ENCODE peak calls at places on chromosomes 13 and 19, in ten cellular contexts. K, I, B, X, W, Q, C, P, S and G are unnamed samples.

GRCh38 chr13:66879971-66880370 is 350.2 kb downstream of the PCDH9 start:
- DNase-seq in K (no peak), I (no peak), B (no peak), X (no peak), W (no peak), Q (no peak), C (no peak), P (no peak), S (no peak), G (no peak)

GRCh38 chr19:10818306-10819123 is 17.5 kb downstream of the TMED1 start:
- DNase-seq in K (no peak), I (no peak), B (peak), X (peak), W (no peak), Q (no peak), C (no peak), P (no peak), S (no peak), G (no peak)

GRCh38 chr19:18117692-18118378 is 20.3 kb downstream of the MAST3 start:
- DNase-seq in K (peak), I (peak), B (peak), X (peak), W (peak), Q (peak), C (peak), P (peak), S (peak), G (peak)

GRCh38 chr19:40219721-40220276 is 1.6 kb upstream of the TTC9B start:
- DNase-seq in K (no peak), I (no peak), B (peak), X (peak), W (peak), Q (no peak), C (no peak), P (no peak), S (no peak), G (no peak)

GRCh38 chr13:102251817-102252216 is 150.0 kb downstream of the FGF14 start:
- DNase-seq in K (no peak), I (no peak), B (no peak), X (no peak), W (no peak), Q (no peak), C (no peak), P (no peak), S (no peak), G (no peak)

GRCh38 chr13:48116808-48117207 is 21.9 kb upstream of the MED4 start:
- DNase-seq in K (no peak), I (no peak), B (no peak), X (no peak), W (no peak), Q (no peak), C (no peak), P (no peak), S (no peak), G (no peak)

GRCh38 chr19:30153326-30154210 is 211.5 kb downstream of the URI1 start:
- DNase-seq in K (no peak), I (no peak), B (no peak), X (no peak), W (no peak), Q (peak), C (no peak), P (no peak), S (no peak), G (no peak)

GRCh38 chr19:13100871-13101589 is 1.6 kb downstream of the LYL1 start:
- DNase-seq in K (no peak), I (no peak), B (no peak), X (no peak), W (no peak), Q (no peak), C (no peak), P (peak), S (no peak), G (no peak)

GRCh38 chr19:14021474-14021873 is 6.5 kb upstream of the RLN3 start:
- DNase-seq in K (peak), I (no peak), B (no peak), X (no peak), W (no peak), Q (no peak), C (no peak), P (no peak), S (no peak), G (no peak)

GRCh38 chr19:54160948-54161347 is 1.4 kb upstream of the LENG1 start:
- DNase-seq in K (no peak), I (no peak), B (no peak), X (no peak), W (no peak), Q (no peak), C (no peak), P (no peak), S (no peak), G (no peak)

GRCh38 chr13:30355839-30356238 is 48.5 kb upstream of the KATNAL1 start:
- DNase-seq in K (no peak), I (no peak), B (no peak), X (no peak), W (no peak), Q (no peak), C (no peak), P (no peak), S (no peak), G (no peak)

GRCh38 chr13:75263741-75264407 is 218.1 kb downstream of the TBC1D4 start:
- DNase-seq in K (no peak), I (no peak), B (peak), X (peak), W (peak), Q (no peak), C (no peak), P (no peak), S (no peak), G (no peak)

GRCh38 chr13:21033224-21033855 is 28.0 kb downstream of the LATS2 start:
- DNase-seq in K (no peak), I (no peak), B (peak), X (peak), W (peak), Q (no peak), C (no peak), P (no peak), S (no peak), G (no peak)

GRCh38 chr13:66933994-66934393 is 296.1 kb downstream of the PCDH9 start:
- DNase-seq in K (no peak), I (no peak), B (peak), X (peak), W (peak), Q (no peak), C (no peak), P (no peak), S (no peak), G (no peak)

GRCh38 chr19:2451138-2451537 is 5.6 kb downstream of the LMNB2 start:
- DNase-seq in K (no peak), I (no peak), B (no peak), X (no peak), W (no peak), Q (no peak), C (no peak), P (no peak), S (no peak), G (no peak)

GRCh38 chr13:35957174-35957867 is 173.9 kb downstream of the DCLK1 start:
- DNase-seq in K (no peak), I (no peak), B (no peak), X (no peak), W (peak), Q (no peak), C (no peak), P (no peak), S (no peak), G (no peak)

GRCh38 chr13:48501705-48502104 is 31.2 kb downstream of the RCBTB2 start:
- DNase-seq in K (no peak), I (no peak), B (no peak), X (no peak), W (peak), Q (peak), C (no peak), P (no peak), S (no peak), G (no peak)

GRCh38 chr19:34189199-34189916 is 17.1 kb downstream of the LSM14A start:
- DNase-seq in K (no peak), I (no peak), B (no peak), X (no peak), W (no peak), Q (no peak), C (no peak), P (no peak), S (no peak), G (no peak)

GRCh38 chr19:49475995-49476880 is 2.2 kb downstream of the FLT3LG start:
- DNase-seq in K (peak), I (peak), B (no peak), X (no peak), W (no peak), Q (peak), C (peak), P (peak), S (no peak), G (peak)

GRCh38 chr19:35195822-35196221 is 32.7 kb downstream of the FAM187B start:
- DNase-seq in K (no peak), I (no peak), B (peak), X (no peak), W (no peak), Q (no peak), C (no peak), P (no peak), S (no peak), G (no peak)

GRCh38 chr13:75691183-75691582 is 55.1 kb downstream of the LMO7 start:
- DNase-seq in K (no peak), I (no peak), B (no peak), X (no peak), W (peak), Q (no peak), C (no peak), P (no peak), S (no peak), G (no peak)

GRCh38 chr13:49953560-49953959 is 17.4 kb upstream of the SPRYD7 start:
- DNase-seq in K (no peak), I (no peak), B (no peak), X (no peak), W (no peak), Q (no peak), C (no peak), P (no peak), S (no peak), G (no peak)

GRCh38 chr13:33494596-33495214 is 209.2 kb upstream of the STARD13 start:
- DNase-seq in K (no peak), I (no peak), B (peak), X (peak), W (peak), Q (no peak), C (no peak), P (no peak), S (no peak), G (no peak)

GRCh38 chr19:38134538-38135149 is 89.4 kb downstream of the DPF1 start:
- DNase-seq in K (peak), I (peak), B (peak), X (peak), W (peak), Q (peak), C (peak), P (peak), S (no peak), G (peak)

GRCh38 chr13:85347251-85347650 is 452.0 kb downstream of the SLITRK6 start:
- DNase-seq in K (no peak), I (no peak), B (peak), X (peak), W (peak), Q (no peak), C (no peak), P (no peak), S (no peak), G (no peak)

GRCh38 chr13:88107486-88108044 is 436.4 kb downstream of the SLITRK5 start:
- DNase-seq in K (no peak), I (no peak), B (no peak), X (no peak), W (no peak), Q (no peak), C (no peak), P (no peak), S (no peak), G (no peak)

GRCh38 chr19:13087795-13088537 is 14.7 kb downstream of the LYL1 start:
- DNase-seq in K (no peak), I (no peak), B (no peak), X (no peak), W (no peak), Q (no peak), C (no peak), P (no peak), S (no peak), G (no peak)

GRCh38 chr19:9945319-9945966 is 9.1 kb upstream of the OLFM2 start:
- DNase-seq in K (peak), I (no peak), B (peak), X (peak), W (peak), Q (no peak), C (no peak), P (peak), S (peak), G (no peak)

GRCh38 chr19:46748325-46749109 is 2.3 kb upstream of the STRN4 start:
- DNase-seq in K (peak), I (peak), B (peak), X (peak), W (no peak), Q (peak), C (peak), P (peak), S (peak), G (no peak)

GRCh38 chr13:73355134-73355533 is 296.3 kb downstream of the KLF5 start:
- DNase-seq in K (no peak), I (no peak), B (no peak), X (no peak), W (peak), Q (no peak), C (no peak), P (no peak), S (no peak), G (no peak)

GRCh38 chr13:41995946-41996345 is 35.0 kb upstream of the VWA8 start:
- DNase-seq in K (no peak), I (no peak), B (peak), X (peak), W (peak), Q (no peak), C (no peak), P (no peak), S (no peak), G (no peak)

GRCh38 chr13:60577761-60578160 is 180.7 kb downstream of the TDRD3 start:
- DNase-seq in K (no peak), I (no peak), B (no peak), X (no peak), W (no peak), Q (no peak), C (no peak), P (no peak), S (no peak), G (no peak)

GRCh38 chr19:55643003-55643732 is at the start of gene ZNF581:
- DNase-seq in K (peak), I (peak), B (peak), X (peak), W (peak), Q (peak), C (peak), P (peak), S (no peak), G (peak)